ENCODE peak calls at places on chromosomes 5 and 9, in four cellular contexts. Y is IMR-90, X is A549, H is esophagus squamous epithelium. J is an unnamed sample.

GRCh38 chr9:69798737-69799136 is 21.9 kb upstream of the CFAP95 start:
- DNase-seq in Y (peak), X (no peak), H (no peak), J (no peak)

GRCh38 chr9:134571946-134572914 is 69.4 kb upstream of the COL5A1 start:
- DNase-seq in Y (no peak), X (no peak), H (no peak), J (peak)

GRCh38 chr5:148107608-148108007 is 43.8 kb downstream of the SPINK5 start:
- DNase-seq in Y (no peak), X (no peak), H (no peak), J (no peak)

GRCh38 chr5:51997908-51998307 is 614.7 kb downstream of the ISL1 start:
- DNase-seq in Y (no peak), X (no peak), H (no peak), J (no peak)

GRCh38 chr5:88892669-88893068 is 9.7 kb upstream of the MEF2C start:
- DNase-seq in Y (no peak), X (no peak), H (no peak), J (no peak)

GRCh38 chr5:78787763-78788162 is 139.2 kb upstream of the LHFPL2 start:
- DNase-seq in Y (no peak), X (no peak), H (no peak), J (no peak)

GRCh38 chr9:113317777-113318176 is 14.6 kb upstream of the RNF183 start:
- DNase-seq in Y (no peak), X (no peak), H (no peak), J (no peak)

GRCh38 chr9:83430681-83431080 is 107.5 kb downstream of the FRMD3 start:
- DNase-seq in Y (no peak), X (no peak), H (no peak), J (no peak)

GRCh38 chr5:61450170-61450815 is 118.2 kb downstream of the ZSWIM6 start:
- DNase-seq in Y (peak), X (peak), H (no peak), J (no peak)

GRCh38 chr9:87040410-87041009 is 93.2 kb upstream of the GAS1 start:
- DNase-seq in Y (no peak), X (no peak), H (no peak), J (no peak)

GRCh38 chr5:39948867-39949468 is 524.2 kb upstream of the DAB2 start:
- DNase-seq in Y (peak), X (peak), H (no peak), J (peak)

DNA sequence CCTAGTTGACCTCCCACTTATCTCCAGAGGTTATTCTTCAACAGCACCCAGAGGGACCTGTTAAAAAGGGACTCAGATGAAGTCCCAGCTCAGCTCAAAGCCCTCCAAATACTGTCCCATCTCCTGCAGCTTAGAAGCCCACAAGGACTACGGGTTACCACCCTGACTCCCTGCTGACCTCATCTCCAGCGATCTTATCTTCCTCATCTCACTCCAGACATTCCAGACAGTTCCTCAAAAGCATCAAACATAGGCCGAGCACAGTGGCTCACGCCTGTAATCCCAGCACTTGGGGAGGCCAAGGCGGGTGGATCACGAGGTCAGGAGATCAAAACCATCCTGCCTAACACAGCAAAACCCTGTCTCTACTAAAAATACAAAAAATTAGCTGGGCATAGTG is 263.8 kb upstream of the TLE4 start:
- DNase-seq in Y (no peak), X (no peak), H (no peak), J (no peak)
- TF ChIP-seq POLR2A in Y (no peak), X (no peak), H (no peak), J (no peak)

GRCh38 chr5:139637438-139638089 is 10.6 kb upstream of the CXXC5 start:
- DNase-seq in Y (peak), X (no peak), H (no peak), J (peak)
- H3K4me3 ChIP-seq in Y (peak), X (peak), H (peak), J (peak)

DNA sequence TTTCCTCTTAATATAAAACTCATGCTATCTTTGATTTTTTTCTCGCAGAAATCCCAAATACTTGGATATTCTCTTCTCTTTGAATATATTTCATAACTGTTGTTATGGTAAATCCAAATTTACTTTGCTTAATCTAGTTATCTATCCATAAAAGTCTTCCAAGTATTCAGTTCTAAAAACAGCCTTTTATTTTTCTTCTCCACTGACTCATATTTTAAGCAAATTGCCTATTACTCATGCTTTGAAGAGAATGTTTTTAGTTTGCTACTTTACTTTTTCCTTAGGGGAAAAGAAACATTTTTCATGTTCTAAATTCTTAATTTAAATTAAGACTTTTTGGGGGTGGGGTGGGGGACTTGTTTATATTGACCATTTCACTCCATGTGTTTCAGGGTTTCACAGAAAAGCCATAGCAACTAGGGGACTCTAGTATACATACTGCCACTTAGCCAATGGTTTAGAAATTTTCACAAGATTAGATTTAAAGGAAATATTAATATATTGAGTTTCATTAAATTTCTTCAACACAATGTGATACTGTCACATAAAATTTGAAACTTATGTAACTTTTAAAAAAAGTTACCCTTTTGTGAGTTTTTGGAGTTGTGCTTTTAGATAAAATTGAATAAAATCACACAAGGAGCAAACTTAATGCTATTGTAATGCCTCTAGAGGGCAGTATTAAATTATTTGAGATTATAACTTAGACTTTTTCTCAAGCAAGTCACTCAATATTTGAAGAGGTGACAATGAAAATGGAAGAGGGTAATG is 545.8 kb upstream of the ARRDC3 start:
- DNase-seq in Y (peak), X (peak), H (no peak), J (no peak)
- TF ChIP-seq CTCF in Y (peak), X (peak), H (no peak), J (no peak)

GRCh38 chr9:126605792-126606482 is 7.8 kb upstream of the LMX1B start:
- DNase-seq in Y (no peak), X (no peak), H (no peak), J (no peak)
- TF ChIP-seq POLR2A in Y (no peak), X (no peak), H (no peak), J (no peak)

GRCh38 chr9:125759812-125760134 is 12.6 kb downstream of the PBX3 start:
- DNase-seq in Y (no peak), X (no peak), H (no peak), J (no peak)

GRCh38 chr9:125760537-125760936 is 13.4 kb downstream of the PBX3 start:
- DNase-seq in Y (no peak), X (no peak), H (no peak), J (no peak)

GRCh38 chr9:125757834-125758233 is 10.7 kb downstream of the PBX3 start:
- DNase-seq in Y (no peak), X (no peak), H (no peak), J (no peak)

GRCh38 chr9:125761685-125762084 is 14.5 kb downstream of the PBX3 start:
- DNase-seq in Y (no peak), X (no peak), H (no peak), J (no peak)

DNA sequence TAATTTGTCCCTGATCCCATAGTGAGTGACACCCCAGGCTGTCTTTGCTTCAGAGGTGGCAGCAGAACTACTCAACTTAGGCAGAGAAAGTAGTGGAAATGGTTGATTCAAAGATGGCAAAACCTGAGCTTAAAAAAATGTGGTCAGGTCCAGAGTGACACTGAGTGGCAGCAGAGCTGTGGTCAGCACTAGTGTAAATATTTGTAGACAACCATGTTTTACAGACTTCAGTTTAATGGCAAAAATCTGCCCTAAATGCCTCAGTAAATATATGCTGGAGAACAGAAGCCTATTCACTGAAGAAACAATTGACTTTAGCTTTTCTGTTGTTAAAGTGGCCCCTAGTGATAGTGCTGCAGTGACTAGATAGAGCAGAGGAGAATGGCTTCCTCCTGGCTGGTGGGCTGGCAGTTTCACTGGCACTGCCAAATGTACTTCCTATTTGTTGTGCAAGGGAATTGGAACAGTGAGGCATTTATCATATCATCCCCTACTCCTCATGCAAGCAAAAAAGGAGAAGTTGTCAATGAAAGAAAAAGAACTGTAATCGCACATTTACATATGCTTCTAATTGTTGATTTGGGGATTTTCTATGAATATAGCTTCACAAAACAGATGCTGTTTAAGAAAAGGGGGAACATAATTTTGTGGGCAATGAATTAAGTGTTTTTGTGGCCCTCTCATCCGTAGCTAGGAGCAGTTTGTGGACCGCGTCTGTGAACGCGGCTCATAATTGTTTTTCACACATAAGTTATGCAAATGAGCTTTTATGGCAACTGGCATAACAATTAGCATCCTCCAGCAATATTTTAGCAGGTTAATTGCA is 12.0 kb downstream of the PBX3 start:
- DNase-seq in Y (no peak), X (no peak), H (no peak), J (no peak)
- H3K4me3 ChIP-seq in Y (no peak), X (no peak), H (peak), J (no peak)

DNA sequence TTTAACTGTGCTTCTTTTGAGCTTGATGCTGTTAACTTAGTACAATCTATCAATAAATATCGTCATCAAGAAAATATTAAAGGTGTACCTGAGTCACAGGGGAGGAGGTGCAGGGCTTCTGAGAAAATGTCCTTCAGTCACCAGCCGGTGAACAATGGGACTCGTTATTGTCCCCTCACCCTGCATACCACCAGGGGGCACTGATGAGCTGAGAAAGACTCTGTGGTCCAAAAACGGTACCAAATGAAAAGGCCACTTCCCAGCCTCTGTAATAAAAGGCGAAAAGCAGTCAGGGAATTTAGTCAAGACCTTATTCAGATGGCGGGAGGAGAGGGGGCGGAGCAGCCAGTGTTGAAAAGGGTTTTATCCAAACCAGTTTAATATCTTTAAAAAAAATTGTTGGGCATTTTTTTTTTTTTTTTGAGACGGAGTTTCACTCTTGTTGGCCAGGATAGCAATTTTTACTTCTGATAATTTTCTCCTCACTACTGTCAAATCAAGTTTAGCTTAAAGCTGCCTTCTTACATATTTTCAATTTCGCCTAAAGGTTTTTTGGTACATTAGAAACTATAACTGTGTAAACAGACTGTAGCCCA is 271.9 kb upstream of the ADAMTS16 start:
- DNase-seq in Y (no peak), X (peak), H (no peak), J (no peak)
- TF ChIP-seq CTCF in Y (peak), X (peak), H (peak), J (no peak)

GRCh38 chr9:132991351-132992300 is 13.1 kb downstream of the GFI1B start:
- DNase-seq in Y (no peak), X (no peak), H (no peak), J (no peak)
- TF ChIP-seq POLR2A in Y (no peak), X (no peak), H (no peak), J (no peak)

GRCh38 chr9:23768861-23769260 is 57.2 kb downstream of the ELAVL2 start:
- DNase-seq in Y (no peak), X (no peak), H (no peak), J (no peak)
- H3K4me3 ChIP-seq in Y (no peak), X (no peak), H (no peak), J (no peak)

DNA sequence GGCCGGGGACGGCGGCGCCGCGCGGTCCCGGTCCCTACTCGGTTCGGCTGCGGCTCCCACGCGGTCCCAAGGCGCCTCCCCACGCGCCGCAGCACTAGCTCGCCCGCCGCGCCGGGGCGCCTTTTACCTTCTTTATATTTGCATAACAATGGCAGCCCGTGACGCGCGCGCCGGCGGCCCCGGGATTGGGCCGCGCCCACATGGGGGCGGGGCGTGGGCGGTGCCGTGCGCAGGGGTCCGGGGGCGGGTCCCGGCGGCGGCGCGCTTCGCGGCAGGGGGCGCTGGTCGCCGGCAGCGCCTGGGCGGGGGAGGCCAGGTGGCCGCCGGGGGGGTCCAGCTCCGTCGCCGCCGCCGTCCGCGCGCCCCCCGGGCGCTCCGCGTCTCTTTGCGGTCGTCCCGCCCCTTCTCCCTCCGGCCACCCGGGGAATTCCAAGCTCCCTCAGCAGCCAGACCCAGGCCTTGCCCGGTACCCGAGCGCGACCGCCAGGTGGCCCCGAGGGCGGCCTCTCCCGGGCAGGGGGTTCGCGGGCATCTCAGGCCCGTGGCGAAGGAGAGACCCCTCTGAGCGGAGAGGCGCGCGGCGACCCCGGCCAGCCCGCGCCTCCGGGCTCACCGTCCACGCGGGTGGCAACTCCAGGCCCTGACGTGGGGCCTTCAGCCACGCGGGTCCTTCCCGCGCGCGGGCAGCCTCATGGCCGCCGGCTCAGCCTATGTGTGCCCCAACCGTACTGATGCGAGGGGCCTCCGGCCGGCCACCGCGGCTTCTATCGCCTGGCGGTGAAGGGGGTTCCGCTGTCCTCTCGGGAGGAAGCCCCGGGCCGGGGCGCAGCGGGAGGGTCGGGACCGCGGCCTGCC is at the start of gene NRARP:
- DNase-seq in Y (peak), X (peak), H (peak), J (peak)
- TF ChIP-seq CTCF in Y (peak), X (peak), H (peak), J (no peak)